ENCODE peak calls at places on chromosome 9, in ten cellular contexts. E is PC-3, O is cardiac fibroblast, Z is AG09309, K is adipocyte, D is GM12865, P is endodermal cell, U is suprapubic skin, W is heart left ventricle, A is tibial nerve. N is an unnamed sample.

GRCh38 chr9:16335788-16336580 is 534.5 kb downstream of the BNC2 start:
- DNase-seq in O (peak), D (peak), U (peak), E (peak), P (no peak), K (peak), A (peak), W (peak), Z (peak), N (no peak)

GRCh38 chr9:104864675-104865104 is 63.3 kb downstream of the ABCA1 start:
- DNase-seq in A (no peak), D (no peak), K (peak), O (peak), W (no peak), U (no peak), Z (peak), E (no peak), P (no peak), N (no peak)

GRCh38 chr9:77085416-77085815 is 66.0 kb downstream of the FOXB2 start:
- DNase-seq in D (no peak), W (no peak), K (peak), Z (no peak), U (no peak), E (peak), A (no peak), P (no peak), O (no peak), N (no peak)

GRCh38 chr9:108622467-108622866 is 233.3 kb downstream of the ACTL7B start:
- DNase-seq in D (no peak), A (no peak), E (peak), U (no peak), W (no peak), O (peak), K (peak), Z (peak), P (no peak), N (no peak)

GRCh38 chr9:85515021-85515420 is 226.7 kb downstream of the AGTPBP1 start:
- DNase-seq in O (no peak), A (no peak), K (no peak), P (no peak), E (peak), Z (no peak), W (no peak), U (no peak), D (no peak), N (no peak)

GRCh38 chr9:105243015-105243686 is 1.3 kb upstream of the SLC44A1 start:
- DNase-seq in U (no peak), D (no peak), O (peak), P (peak), A (no peak), E (no peak), W (no peak), Z (peak), K (peak), N (no peak)

GRCh38 chr9:2335260-2335659 is 286.3 kb upstream of the VLDLR start:
- DNase-seq in O (no peak), W (no peak), D (no peak), Z (no peak), E (no peak), K (no peak), A (no peak), U (no peak), P (no peak), N (no peak)

GRCh38 chr9:81125446-81126092 is 563.8 kb downstream of the TLE1 start:
- DNase-seq in K (peak), E (peak), P (no peak), D (no peak), A (no peak), U (no peak), W (no peak), O (peak), Z (no peak), N (no peak)

GRCh38 chr9:124831642-124832364 is 21.5 kb upstream of the WDR38 start:
- DNase-seq in A (no peak), W (peak), U (peak), K (no peak), P (no peak), D (no peak), E (no peak), O (no peak), Z (no peak), N (no peak)

GRCh38 chr9:38251461-38251860 is 141.0 kb upstream of the ALDH1B1 start:
- DNase-seq in O (no peak), E (no peak), U (no peak), W (no peak), K (no peak), P (no peak), Z (no peak), D (no peak), A (no peak), N (no peak)

GRCh38 chr9:133991211-133991921 is 758 bp downstream of the VAV2 start:
- DNase-seq in E (no peak), D (no peak), W (no peak), U (peak), A (no peak), K (peak), P (peak), Z (no peak), O (no peak), N (peak)

GRCh38 chr9:89452561-89452960 is 45.4 kb downstream of the SEMA4D start:
- DNase-seq in E (no peak), W (no peak), A (no peak), O (no peak), U (no peak), Z (no peak), K (no peak), P (no peak), D (no peak), N (no peak)

GRCh38 chr9:133730994-133731715 is 7.0 kb downstream of the SARDH start:
- DNase-seq in W (no peak), U (peak), K (no peak), Z (no peak), E (no peak), D (no peak), O (no peak), A (no peak), P (no peak), N (peak)

GRCh38 chr9:124373851-124374250 is 41.4 kb downstream of the PSMB7 start:
- DNase-seq in W (no peak), U (no peak), E (no peak), Z (no peak), A (no peak), O (no peak), K (no peak), D (no peak), P (no peak), N (no peak)

GRCh38 chr9:92332577-92333287 is 7.0 kb downstream of the CENPP start:
- DNase-seq in O (peak), A (no peak), D (no peak), Z (no peak), K (peak), W (peak), U (no peak), P (no peak), E (no peak), N (no peak)

GRCh38 chr9:121985792-121986494 is 107.2 kb downstream of the TTLL11 start:
- DNase-seq in O (no peak), K (no peak), E (no peak), Z (no peak), W (peak), U (peak), D (no peak), A (peak), P (peak), N (peak)

GRCh38 chr9:2559212-2560152 is 62.1 kb upstream of the VLDLR start:
- DNase-seq in E (peak), Z (peak), K (peak), D (no peak), P (no peak), A (peak), U (no peak), W (peak), O (peak), N (no peak)

GRCh38 chr9:78567693-78568092 is 270.8 kb downstream of the PSAT1 start:
- DNase-seq in K (no peak), Z (no peak), D (no peak), U (no peak), P (no peak), O (peak), A (no peak), E (no peak), W (no peak), N (no peak)

GRCh38 chr9:108838017-108838416 is 17.8 kb downstream of the ACTL7B start:
- DNase-seq in U (no peak), O (peak), D (no peak), E (peak), A (no peak), P (no peak), W (no peak), K (peak), Z (no peak), N (no peak)

GRCh38 chr9:130137870-130138653 is 34.1 kb upstream of the NCS1 start:
- DNase-seq in U (no peak), P (peak), D (no peak), O (peak), A (no peak), E (no peak), W (peak), K (peak), Z (peak), N (peak)

GRCh38 chr9:134348404-134349155 is 22.3 kb downstream of the RXRA start:
- DNase-seq in A (no peak), E (no peak), K (no peak), U (no peak), W (no peak), D (no peak), O (no peak), P (no peak), Z (no peak), N (peak)

GRCh38 chr9:116589392-116590354 is 97.4 kb upstream of the TRIM32 start:
- DNase-seq in K (no peak), P (peak), U (no peak), Z (no peak), D (peak), O (peak), W (no peak), E (peak), A (no peak), N (peak)

GRCh38 chr9:89236955-89237573 is 58.4 kb upstream of the SHC3 start:
- DNase-seq in O (no peak), W (no peak), U (no peak), D (no peak), Z (no peak), K (no peak), E (no peak), P (peak), A (no peak), N (peak)

GRCh38 chr9:117649126-117649525 is 55.1 kb upstream of the TLR4 start:
- DNase-seq in E (no peak), U (no peak), W (no peak), P (no peak), D (no peak), O (peak), Z (no peak), A (no peak), K (no peak), N (no peak)

GRCh38 chr9:3508531-3509374 is 17.0 kb downstream of the RFX3 start:
- DNase-seq in P (no peak), U (no peak), D (peak), K (peak), A (no peak), W (no peak), O (peak), Z (no peak), E (no peak), N (no peak)

DNA sequence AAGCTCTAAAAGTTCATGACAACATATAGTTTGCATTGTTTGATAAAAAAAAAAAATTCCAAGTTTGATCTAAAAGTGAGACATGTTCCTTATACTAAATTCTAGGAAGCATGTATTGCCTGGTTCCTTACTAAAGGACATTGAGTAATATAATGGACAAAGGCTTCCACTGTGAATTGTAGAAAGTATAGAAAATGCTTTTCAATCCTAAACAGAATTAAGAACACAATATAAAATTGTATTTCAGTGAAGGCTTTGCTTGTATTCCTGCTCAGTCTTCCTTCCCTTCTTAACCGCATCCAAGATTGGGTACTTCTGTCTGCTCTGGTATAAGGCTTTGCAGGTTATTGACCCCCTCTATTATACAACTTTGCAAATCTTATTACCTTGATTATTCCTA is 2.4 kb downstream of the RECK start:
- DNase-seq in U (no peak), W (no peak), P (no peak), E (no peak), O (no peak), Z (no peak), A (no peak), K (peak), D (no peak), N (no peak)
- H3K4me3 ChIP-seq in U (peak), W (no peak), P (peak), E (no peak), O (no peak), Z (peak), A (no peak), K (peak), D (no peak), N (no peak)

GRCh38 chr9:136942881-136943230 is 1.7 kb downstream of the FBXW5 start:
- DNase-seq in D (no peak), K (no peak), O (no peak), Z (no peak), E (no peak), P (peak), A (peak), W (no peak), U (peak), N (no peak)
- H3K4me3 ChIP-seq in D (peak), K (peak), O (peak), Z (peak), E (peak), P (peak), A (no peak), W (peak), U (peak), N (no peak)

GRCh38 chr9:137280478-137281344 is 3.2 kb downstream of the TOR4A start:
- DNase-seq in P (peak), W (peak), A (no peak), Z (no peak), U (no peak), D (peak), O (no peak), E (no peak), K (no peak), N (peak)
- H3K4me3 ChIP-seq in P (no peak), W (no peak), A (no peak), Z (no peak), U (peak), D (no peak), O (peak), E (no peak), K (no peak), N (peak)

GRCh38 chr9:69145148-69145547 is 28.9 kb upstream of the TJP2 start:
- DNase-seq in O (no peak), E (no peak), U (no peak), K (no peak), P (no peak), D (no peak), Z (no peak), A (no peak), W (no peak), N (no peak)
- H3K4me3 ChIP-seq in O (no peak), E (no peak), U (no peak), K (no peak), P (no peak), D (no peak), Z (no peak), A (no peak), W (no peak), N (no peak)

GRCh38 chr9:87787735-87788134 is 61.8 kb downstream of the CTSL start:
- DNase-seq in E (peak), K (peak), O (peak), U (no peak), W (no peak), A (no peak), D (no peak), P (no peak), Z (no peak), N (no peak)
- H3K4me3 ChIP-seq in E (no peak), K (no peak), O (no peak), U (no peak), W (no peak), A (no peak), D (no peak), P (no peak), Z (no peak), N (no peak)

DNA sequence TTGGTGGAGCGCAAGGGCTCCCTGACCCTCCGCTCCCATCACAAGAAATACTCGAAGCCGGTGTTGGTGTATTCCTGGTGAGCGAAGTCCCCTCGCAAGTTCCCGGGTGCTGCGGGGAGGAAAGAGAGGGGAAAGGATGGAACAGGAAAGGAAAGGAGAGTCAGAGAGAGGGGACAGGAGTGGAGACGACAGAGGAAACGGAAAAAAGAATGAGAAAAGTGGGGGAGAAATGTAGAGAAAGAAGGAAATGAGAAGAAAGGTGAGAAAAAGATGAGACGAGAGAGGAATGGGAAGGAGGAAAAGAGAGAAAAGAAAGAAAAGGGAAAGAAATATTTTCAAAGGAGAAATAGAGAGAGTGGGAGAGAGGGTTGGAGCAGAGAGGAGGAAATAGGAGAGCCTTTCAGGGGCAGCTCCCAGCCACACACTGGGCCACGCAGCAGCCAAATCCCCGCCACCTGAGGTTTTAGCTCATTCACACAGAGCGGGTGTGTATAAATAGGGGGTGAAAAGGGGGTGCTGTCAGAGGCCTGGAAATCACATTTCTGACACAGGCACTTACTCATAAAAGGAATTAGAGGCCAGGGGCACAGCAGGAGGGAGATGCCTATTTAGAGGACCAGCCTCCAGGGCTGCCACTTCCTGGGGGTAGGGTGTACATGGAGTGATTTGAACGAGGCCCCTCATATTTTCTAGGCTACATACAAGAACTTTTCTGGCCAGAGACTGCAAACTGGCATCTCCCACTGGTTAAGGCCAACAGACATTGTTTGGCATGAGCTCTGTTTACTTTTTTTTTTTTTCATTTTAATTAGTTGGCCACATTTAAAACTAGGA is 555 bp downstream of the CFAP95 start:
- DNase-seq in K (no peak), Z (no peak), O (no peak), D (no peak), W (no peak), U (no peak), P (peak), E (no peak), A (no peak), N (no peak)
- H3K4me3 ChIP-seq in K (peak), Z (no peak), O (no peak), D (no peak), W (no peak), U (no peak), P (peak), E (no peak), A (no peak), N (peak)

GRCh38 chr9:137410891-137411249 is 12.1 kb downstream of the EXD3 start:
- DNase-seq in E (no peak), Z (no peak), W (no peak), A (no peak), D (no peak), U (no peak), K (no peak), P (no peak), O (no peak), N (no peak)
- H3K4me3 ChIP-seq in E (no peak), Z (no peak), W (peak), A (no peak), D (no peak), U (peak), K (no peak), P (no peak), O (no peak), N (no peak)